ENCODE peak calls at places on chromosomes 4 and X, in five cellular contexts. R, F, W, H and D are unnamed samples.

GRCh38 chr4:12679217-12679616 is 804.9 kb downstream of the RAB28 start:
- DNase-seq in H (peak), W (no peak), F (no peak), R (no peak), D (no peak)

GRCh38 chrX:152641996-152642395 is 4.3 kb downstream of the GABRQ start:
- DNase-seq in W (no peak), F (peak), R (no peak), H (no peak), D (peak)

GRCh38 chrX:6448003-6448402 is 86.9 kb downstream of the VCX3A start:
- DNase-seq in H (no peak), F (peak), W (no peak), R (no peak), D (no peak)

GRCh38 chr4:24321637-24322036 is 262.7 kb downstream of the DHX15 start:
- DNase-seq in H (no peak), W (no peak), R (no peak), F (no peak), D (no peak)

GRCh38 chrX:84932814-84933213 is 70.9 kb upstream of the APOOL start:
- DNase-seq in F (no peak), W (no peak), H (no peak), R (no peak), D (no peak)

GRCh38 chr4:147787204-147787603 is 55.3 kb downstream of the ARHGAP10 start:
- DNase-seq in R (no peak), W (no peak), F (peak), H (no peak), D (no peak)

GRCh38 chrX:134236690-134237362 is at the start of gene CCDC160:
- DNase-seq in F (peak), H (peak), R (peak), W (peak), D (peak)

GRCh38 chr4:2941138-2942036 is 21.8 kb downstream of the NOP14 start:
- DNase-seq in H (no peak), W (no peak), R (no peak), F (no peak), D (no peak)

GRCh38 chr4:55837903-55838302 is 15.5 kb upstream of the EXOC1 start:
- DNase-seq in H (no peak), W (no peak), R (no peak), F (no peak), D (no peak)

GRCh38 chr4:141248029-141248428 is 27.3 kb downstream of the ZNF330 start:
- DNase-seq in H (no peak), F (peak), R (peak), W (no peak), D (no peak)

GRCh38 chr4:150395872-150396271 is 186.1 kb upstream of the MAB21L2 start:
- DNase-seq in F (no peak), H (no peak), R (no peak), W (no peak), D (no peak)

GRCh38 chrX:78595901-78596502 is 63.1 kb downstream of the RTL3 start:
- DNase-seq in H (no peak), R (no peak), F (peak), W (no peak), D (peak)

GRCh38 chr4:6415306-6415705 is 57.1 kb downstream of the PPP2R2C start:
- DNase-seq in H (no peak), W (no peak), F (no peak), R (no peak), D (no peak)

GRCh38 chr4:11436673-11437072 is 8.0 kb upstream of the HS3ST1 start:
- DNase-seq in R (no peak), F (no peak), H (no peak), W (no peak), D (no peak)

GRCh38 chr4:7324651-7325121 is 110.0 kb downstream of the PSAPL1 start:
- DNase-seq in R (peak), H (no peak), W (no peak), F (no peak), D (no peak)

GRCh38 chrX:150063673-150064072 is 125.4 kb upstream of the EOLA2 start:
- DNase-seq in R (no peak), H (no peak), W (no peak), F (no peak), D (no peak)

GRCh38 chr4:139785356-139785755 is 119.7 kb downstream of the MGST2 start:
- DNase-seq in W (no peak), H (no peak), F (no peak), R (no peak), D (no peak)

GRCh38 chrX:109448539-109448938 is 33.3 kb downstream of the GUCY2F start:
- DNase-seq in R (no peak), W (peak), H (no peak), F (peak), D (no peak)

GRCh38 chrX:38426785-38427184 is 74.4 kb downstream of the OTC start:
- DNase-seq in W (no peak), F (peak), H (no peak), R (no peak), D (peak)

GRCh38 chr4:39030726-39031125 is 1.5 kb downstream of the TMEM156 start:
- DNase-seq in R (no peak), H (no peak), W (no peak), F (no peak), D (no peak)

GRCh38 chrX:155874571-155875244 is 6.4 kb upstream of the VAMP7 start:
- DNase-seq in F (no peak), R (no peak), W (no peak), H (no peak), D (no peak)

GRCh38 chrX:41827886-41828285 is 95.5 kb downstream of the CASK start:
- DNase-seq in R (no peak), H (no peak), W (no peak), F (peak), D (no peak)

GRCh38 chrX:85851418-85851817 is 195.9 kb downstream of the CHM start:
- DNase-seq in H (no peak), R (peak), F (peak), W (no peak), D (peak)

GRCh38 chr4:184417802-184418511 is 56.4 kb downstream of the IRF2 start:
- DNase-seq in F (peak), H (no peak), R (no peak), W (no peak), D (peak)

GRCh38 chrX:53716328-53717088 is 30.0 kb upstream of the HUWE1 start:
- DNase-seq in H (no peak), W (no peak), R (no peak), F (peak), D (no peak)

GRCh38 chrX:76821276-76821675 is 393.8 kb downstream of the MAGEE1 start:
- DNase-seq in W (no peak), H (no peak), R (no peak), F (no peak), D (no peak)

GRCh38 chrX:926070-926469 is 286.4 kb downstream of the CRLF2 start:
- DNase-seq in H (no peak), R (no peak), W (no peak), F (no peak), D (no peak)

GRCh38 chr4:165721815-165722214 is 151.2 kb upstream of the TLL1 start:
- DNase-seq in R (no peak), F (no peak), H (no peak), W (no peak), D (no peak)

GRCh38 chrX:102599950-102600579 is 750 bp downstream of the ARMCX5 start:
- DNase-seq in R (no peak), H (no peak), F (peak), W (no peak), D (peak)

GRCh38 chr4:168883513-168883912 is 126.5 kb downstream of the CBR4 start:
- DNase-seq in F (peak), W (no peak), R (no peak), H (no peak), D (no peak)